ENCODE peak calls at places on chromosomes 3 and 15, in nine cellular contexts. Y is HCT116; I is cardiac muscle cell; G is heart right ventricle; M is CD8-positive, alpha-beta T cell; B is right atrium auricular region; X is transverse colon; V is effector memory CD4-positive, alpha-beta T cell; N is fibroblast of lung. U is an unnamed sample. For H3K36me3, the result is how much of the 10 kb centered on the place peaks cover.

GRCh38 chr3:99878005-99878404 is 60.3 kb downstream of the CMSS1 start:
- DNase-seq in N (peak), I (peak), M (no peak), G (no peak), V (no peak), B (no peak), Y (peak), X (no peak), U (no peak)

GRCh38 chr15:39124925-39125625 is 455.8 kb upstream of the THBS1 start:
- DNase-seq in V (no peak), B (no peak), X (no peak), G (no peak), Y (no peak), M (no peak), I (no peak), N (peak), U (no peak)

GRCh38 chr3:185558395-185558794 is 6.0 kb upstream of the LIPH start:
- DNase-seq in Y (peak), G (no peak), V (no peak), B (no peak), X (peak), N (peak), M (no peak), I (no peak), U (no peak)

GRCh38 chr3:154018100-154018696 is 103.0 kb upstream of the ARHGEF26 start:
- DNase-seq in Y (peak), I (peak), B (no peak), X (peak), M (peak), V (peak), G (no peak), N (peak), U (no peak)

GRCh38 chr3:39180183-39180545 is 12.2 kb downstream of the XIRP1 start:
- DNase-seq in I (no peak), N (no peak), M (no peak), V (no peak), B (no peak), G (no peak), X (no peak), Y (no peak), U (no peak)

GRCh38 chr15:56927816-56928215 is 9.4 kb downstream of the TCF12 start:
- DNase-seq in I (no peak), G (no peak), N (peak), B (no peak), X (no peak), M (no peak), V (no peak), Y (no peak), U (no peak)

GRCh38 chr3:53794597-53794996 is 51.6 kb downstream of the CHDH start:
- DNase-seq in I (no peak), Y (no peak), G (no peak), N (peak), X (no peak), M (no peak), V (no peak), B (no peak), U (no peak)

GRCh38 chr3:197490659-197491058 is 65.1 kb downstream of the BDH1 start:
- DNase-seq in X (no peak), I (no peak), N (peak), M (no peak), B (no peak), V (no peak), G (no peak), Y (no peak), U (no peak)

GRCh38 chr15:41952003-41952563 is 20.3 kb downstream of the EHD4 start:
- DNase-seq in G (no peak), N (no peak), B (peak), X (no peak), I (no peak), Y (no peak), M (no peak), V (no peak), U (peak)

GRCh38 chr3:105137911-105138310 is 228.8 kb upstream of the ALCAM start:
- DNase-seq in M (no peak), G (no peak), Y (no peak), N (peak), V (no peak), I (no peak), X (no peak), B (no peak), U (no peak)

GRCh38 chr3:40920041-40920440 is 279.3 kb upstream of the CTNNB1 start:
- DNase-seq in X (no peak), B (no peak), M (no peak), Y (no peak), I (peak), G (no peak), N (peak), V (no peak), U (no peak)

GRCh38 chr3:115977866-115978265 is 354.6 kb downstream of the GAP43 start:
- DNase-seq in M (no peak), B (no peak), I (no peak), X (no peak), G (no peak), N (no peak), Y (no peak), V (no peak), U (no peak)

GRCh38 chr3:12829886-12830784 is 11.2 kb downstream of the RPL32 start:
- DNase-seq in X (no peak), V (no peak), G (no peak), M (no peak), Y (no peak), I (no peak), B (no peak), N (no peak), U (no peak)

GRCh38 chr3:190362258-190362657 is 25.7 kb upstream of the CLDN16 start:
- DNase-seq in I (no peak), G (no peak), Y (no peak), X (no peak), M (no peak), N (no peak), B (no peak), V (no peak), U (no peak)

GRCh38 chr3:138625707-138626365 is 17.3 kb downstream of the FAIM start:
- DNase-seq in I (peak), G (no peak), V (no peak), M (no peak), B (no peak), X (no peak), N (peak), Y (no peak), U (no peak)

GRCh38 chr15:35979608-35980007 is 433.6 kb upstream of the DPH6 start:
- DNase-seq in X (no peak), I (no peak), N (peak), V (no peak), Y (no peak), M (no peak), G (no peak), B (no peak), U (no peak)

GRCh38 chr15:76183906-76184639 is 124.3 kb downstream of the TMEM266 start:
- DNase-seq in B (no peak), N (no peak), Y (no peak), V (no peak), I (no peak), G (no peak), X (no peak), M (no peak), U (no peak)

GRCh38 chr3:139797724-139798343 is 120.1 kb upstream of the NMNAT3 start:
- DNase-seq in I (peak), M (no peak), N (peak), Y (no peak), X (no peak), G (peak), V (no peak), B (no peak), U (peak)

GRCh38 chr3:38960953-38961622 is 90.7 kb downstream of the SCN11A start:
- DNase-seq in N (peak), Y (peak), I (peak), V (no peak), B (no peak), X (peak), M (peak), G (peak), U (no peak)

GRCh38 chr3:161851941-161852566 is 355.4 kb downstream of the OTOL1 start:
- DNase-seq in V (no peak), M (no peak), I (peak), B (no peak), G (peak), Y (peak), N (peak), X (peak), U (no peak)

GRCh38 chr15:36117394-36117793 is 462.0 kb upstream of the CDIN1 start:
- DNase-seq in B (no peak), I (no peak), V (no peak), N (no peak), X (no peak), Y (no peak), M (no peak), G (no peak), U (no peak)

GRCh38 chr15:74884428-74885223 is 5.2 kb upstream of the MPI start:
- DNase-seq in I (peak), N (peak), Y (no peak), B (no peak), X (no peak), V (no peak), M (no peak), G (no peak), U (no peak)

GRCh38 chr15:85276921-85277320 is 103.5 kb upstream of the AKAP13 start:
- DNase-seq in N (no peak), V (no peak), B (no peak), X (no peak), M (no peak), I (no peak), Y (no peak), G (no peak), U (no peak)

GRCh38 chr3:96491023-96491422 is 323.4 kb upstream of the EPHA6 start:
- DNase-seq in M (no peak), N (no peak), X (no peak), I (no peak), V (no peak), G (no peak), Y (no peak), B (no peak), U (no peak)

GRCh38 chr3:187770224-187770623 is 25.0 kb upstream of the BCL6 start:
- DNase-seq in I (no peak), N (no peak), X (no peak), Y (no peak), G (no peak), B (no peak), V (no peak), M (no peak), U (no peak)

GRCh38 chr15:99424978-99425665 is 140.7 kb upstream of the MEF2A start:
- DNase-seq in I (peak), X (no peak), B (peak), V (no peak), M (peak), N (peak), G (peak), Y (no peak), U (no peak)

GRCh38 chr15:69388259-69388658 is 25.9 kb upstream of the KIF23 start:
- DNase-seq in X (no peak), G (no peak), B (no peak), I (no peak), Y (no peak), M (no peak), N (no peak), V (no peak), U (no peak)

GRCh38 chr3:182617511-182617910 is 175.8 kb upstream of the ATP11B start:
- DNase-seq in V (no peak), X (no peak), I (no peak), Y (no peak), G (no peak), B (no peak), N (no peak), M (no peak), U (no peak)

GRCh38 chr3:126807795-126808194 is 103.8 kb downstream of the CHCHD6 start:
- DNase-seq in G (no peak), B (no peak), I (no peak), Y (no peak), V (no peak), X (no peak), M (no peak), N (peak), U (no peak)

GRCh38 chr3:15269091-15269989 is 63.0 kb downstream of the SH3BP5 start:
- DNase-seq in I (peak), N (peak), G (peak), V (peak), B (peak), X (peak), M (peak), Y (peak), U (peak)

GRCh38 chr3:15272431-15273196 is 59.8 kb downstream of the SH3BP5 start:
- DNase-seq in N (no peak), M (no peak), G (no peak), X (no peak), I (peak), Y (no peak), V (no peak), B (peak), U (no peak)

GRCh38 chr3:15273214-15273613 is 59.2 kb downstream of the SH3BP5 start:
- DNase-seq in M (no peak), Y (no peak), X (no peak), B (no peak), V (no peak), N (no peak), I (no peak), G (no peak), U (no peak)

GRCh38 chr3:15271030-15271429 is 61.4 kb downstream of the SH3BP5 start:
- DNase-seq in B (peak), N (no peak), I (no peak), V (no peak), X (no peak), Y (no peak), M (no peak), G (no peak), U (no peak)

DNA sequence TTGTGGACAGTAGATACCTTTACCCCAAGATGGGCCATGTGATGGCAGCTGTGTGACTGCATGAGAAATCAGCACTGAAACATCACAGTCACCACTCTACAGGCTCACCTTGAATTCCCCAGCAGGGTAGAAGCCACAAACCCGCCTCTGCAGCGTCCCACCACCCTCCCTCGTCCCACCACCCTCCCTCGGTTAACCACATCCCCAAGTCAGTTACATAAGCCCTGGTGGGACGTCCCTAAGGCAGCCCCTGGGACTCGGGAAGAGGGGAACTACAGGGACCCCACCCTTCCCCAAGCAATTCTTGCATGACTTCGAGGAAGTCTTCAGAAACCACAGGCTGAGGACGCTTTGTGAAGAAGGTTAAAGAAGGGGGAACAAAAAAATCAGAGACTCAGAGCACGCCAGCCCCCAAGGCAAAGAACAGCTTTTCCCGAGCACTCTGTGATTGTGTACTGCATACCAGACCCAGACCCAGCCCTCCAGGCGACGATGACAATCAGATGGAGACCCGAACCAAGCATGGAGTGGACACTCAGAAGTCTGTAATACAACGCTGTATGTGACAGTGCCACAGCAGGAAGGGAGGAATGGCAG is 60.5 kb downstream of the SH3BP5 start:
- DNase-seq in M (peak), G (peak), V (peak), I (no peak), Y (no peak), N (no peak), B (peak), X (peak), U (no peak)
- H3K36me3 ChIP-seq in M (under half), G (under half), V (under half), I (under half), Y (under half), N (under half), B (under half), X (under half), U (under half)

GRCh38 chr3:117035785-117036184 is 326.2 kb downstream of the TUSC7 start:
- DNase-seq in V (no peak), I (peak), B (no peak), X (peak), N (peak), Y (no peak), G (no peak), M (no peak), U (no peak)

DNA sequence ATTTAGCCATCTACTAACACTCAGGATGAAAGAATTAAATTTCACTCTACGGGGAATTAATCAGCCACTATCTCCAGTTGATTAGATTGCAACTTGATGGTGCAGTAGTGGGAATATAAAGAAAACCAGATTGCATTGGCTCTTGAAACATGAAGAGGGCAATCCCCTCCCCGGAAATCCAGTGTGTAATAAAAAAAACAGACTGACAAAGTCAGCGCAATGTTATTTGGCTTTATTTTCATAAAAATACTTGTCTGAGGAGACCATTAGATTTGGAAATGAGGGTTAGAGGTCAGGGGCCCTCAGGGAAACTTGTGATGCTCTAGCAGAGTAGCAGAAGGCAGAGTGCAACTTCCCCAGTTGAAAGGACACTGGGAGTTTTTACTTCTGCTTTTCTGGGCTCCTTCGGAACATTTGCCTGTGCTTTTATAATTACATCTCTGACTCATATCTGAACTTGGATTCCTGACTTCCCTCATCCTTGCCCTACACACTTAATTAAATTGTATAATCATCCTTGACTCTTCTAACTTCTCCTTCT is 326.8 kb downstream of the TUSC7 start:
- DNase-seq in B (peak), M (no peak), G (peak), Y (no peak), X (peak), V (no peak), I (peak), N (peak), U (no peak)
- H3K36me3 ChIP-seq in B (under half), M (under half), G (under half), Y (under half), X (under half), V (under half), I (under half), N (under half), U (under half)

GRCh38 chr3:27644936-27645335 is 77.2 kb downstream of the EOMES start:
- DNase-seq in G (no peak), Y (no peak), X (no peak), V (no peak), B (no peak), N (peak), I (no peak), M (no peak), U (no peak)
- H3K36me3 ChIP-seq in G (under half), Y (under half), X (under half), V (under half), B (under half), N (under half), I (under half), M (under half), U (under half)

GRCh38 chr3:45666729-45667440 is 22.3 kb upstream of the SACM1L start:
- DNase-seq in I (peak), V (no peak), G (peak), X (no peak), Y (no peak), N (peak), M (no peak), B (no peak), U (no peak)
- H3K36me3 ChIP-seq in I (under half), V (under half), G (under half), X (under half), Y (under half), N (under half), M (under half), B (under half), U (under half)

GRCh38 chr3:9386501-9387321 is 10.7 kb upstream of the SETD5 start:
- DNase-seq in B (no peak), M (no peak), I (no peak), N (no peak), X (no peak), Y (no peak), G (no peak), V (no peak), U (no peak)

GRCh38 chr3:9387322-9387655 is 10.1 kb upstream of the SETD5 start:
- DNase-seq in M (no peak), Y (no peak), N (no peak), I (no peak), B (no peak), G (no peak), V (no peak), X (no peak), U (no peak)

GRCh38 chr3:9384141-9384828 is 13.1 kb upstream of the SETD5 start:
- DNase-seq in N (peak), M (no peak), I (peak), G (no peak), X (no peak), Y (no peak), V (no peak), B (no peak), U (no peak)

GRCh38 chr3:9385209-9385936 is 12.0 kb upstream of the SETD5 start:
- DNase-seq in V (no peak), X (no peak), N (peak), I (no peak), M (no peak), G (no peak), Y (no peak), B (no peak), U (no peak)

GRCh38 chr3:9386060-9386459 is 11.4 kb upstream of the SETD5 start:
- DNase-seq in Y (no peak), G (no peak), M (no peak), V (no peak), B (no peak), N (no peak), I (no peak), X (no peak), U (no peak)
- H3K36me3 ChIP-seq in Y (half or more), G (under half), M (half or more), V (half or more), B (half or more), N (under half), I (half or more), X (half or more), U (half or more)

DNA sequence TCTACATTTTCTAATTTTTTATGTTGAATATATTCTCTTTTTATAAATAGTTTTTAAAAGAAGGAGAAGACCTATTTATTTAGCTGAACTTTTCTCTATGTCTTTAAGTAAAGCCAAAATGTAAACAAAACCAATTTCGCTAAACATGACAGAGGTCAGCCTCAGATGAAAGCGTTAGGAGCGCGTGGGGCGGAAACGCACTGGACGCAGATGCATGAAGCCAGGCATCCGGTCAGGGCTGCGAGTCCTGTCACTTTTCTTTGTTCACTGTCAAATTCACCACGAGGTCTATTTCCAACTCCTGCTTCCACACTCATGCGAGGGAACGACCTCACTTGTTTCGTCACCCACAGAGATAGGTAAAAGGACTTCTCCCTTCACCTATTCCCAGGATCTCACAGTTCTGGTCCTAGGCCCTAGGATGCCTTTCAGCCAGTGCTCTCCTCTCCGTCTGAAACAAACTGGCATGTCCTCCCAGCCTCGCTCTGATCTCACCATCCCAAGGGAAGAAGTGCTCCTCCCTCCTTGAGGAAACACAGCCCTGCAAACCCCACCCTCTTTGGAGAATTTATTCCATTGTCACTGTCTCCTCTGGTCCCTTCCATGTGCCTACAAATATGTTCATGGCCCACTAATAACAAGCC is 57.9 kb downstream of the ITGB5 start:
- DNase-seq in B (peak), N (no peak), X (no peak), G (peak), V (no peak), Y (no peak), M (no peak), I (no peak), U (no peak)
- H3K36me3 ChIP-seq in B (under half), N (under half), X (under half), G (under half), V (under half), Y (under half), M (under half), I (under half), U (under half)

GRCh38 chr3:150721285-150722130 is 17.8 kb upstream of the ERICH6 start:
- DNase-seq in I (peak), N (peak), M (no peak), V (no peak), Y (peak), X (no peak), B (no peak), G (no peak), U (no peak)
- H3K36me3 ChIP-seq in I (under half), N (under half), M (under half), V (under half), Y (under half), X (under half), B (under half), G (under half), U (under half)

DNA sequence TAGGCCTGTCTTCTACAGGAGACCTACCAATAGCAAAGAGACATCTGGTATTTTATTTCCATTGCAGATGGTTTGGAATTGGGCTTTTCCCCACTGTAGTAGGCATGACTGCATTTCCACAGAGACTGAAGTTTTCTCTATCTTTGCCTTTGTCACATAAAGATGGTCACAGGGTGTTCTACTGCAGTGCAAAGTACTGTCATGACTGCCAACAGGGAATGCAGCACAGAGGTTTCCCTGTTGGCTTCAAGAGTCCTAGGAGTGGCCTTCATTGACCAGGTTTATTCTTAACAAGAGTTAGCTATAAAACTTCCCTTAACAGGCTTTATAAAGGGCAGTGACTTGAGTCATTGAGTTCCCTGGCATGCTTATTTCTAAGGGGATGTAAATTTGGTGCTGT is 36.8 kb upstream of the TM4SF4 start:
- DNase-seq in N (no peak), I (no peak), V (no peak), Y (no peak), G (no peak), B (no peak), X (peak), M (no peak), U (no peak)
- H3K36me3 ChIP-seq in N (under half), I (under half), V (under half), Y (under half), G (under half), B (under half), X (under half), M (under half), U (under half)

U was measured in esophagus muscularis mucosa.